ENCODE peak calls at places on chromosomes 5 and 9, in nine cellular contexts. H, P, K, J, E, R, O, F and Y are unnamed samples.

GRCh38 chr9:97293207-97293721 is 14.2 kb upstream of the CCDC180 start:
- DNase-seq in H (peak), P (no peak), K (no peak), J (peak), E (no peak), R (peak), O (peak), F (no peak), Y (peak)

GRCh38 chr5:32683125-32683524 is 28.0 kb upstream of the NPR3 start:
- DNase-seq in H (no peak), P (no peak), K (no peak), J (no peak), E (no peak), R (no peak), O (no peak), F (no peak), Y (no peak)

GRCh38 chr5:71533614-71534013 is 53.5 kb upstream of the MCCC2 start:
- DNase-seq in H (no peak), P (no peak), K (no peak), J (peak), E (no peak), R (no peak), O (no peak), F (no peak), Y (no peak)

GRCh38 chr9:84387821-84388220 is 47.3 kb upstream of the SLC28A3 start:
- DNase-seq in H (no peak), P (no peak), K (no peak), J (peak), E (no peak), R (no peak), O (no peak), F (no peak), Y (no peak)

GRCh38 chr9:124570942-124571666 is 63.9 kb upstream of the NR5A1 start:
- DNase-seq in H (no peak), P (no peak), K (no peak), J (no peak), E (no peak), R (no peak), O (no peak), F (no peak), Y (no peak)

GRCh38 chr5:5141625-5142527 is 1.7 kb downstream of the ADAMTS16 start:
- DNase-seq in H (peak), P (peak), K (no peak), J (peak), E (no peak), R (no peak), O (peak), F (no peak), Y (no peak)

GRCh38 chr9:98860871-98861293 is 53.4 kb downstream of the GALNT12 start:
- DNase-seq in H (peak), P (no peak), K (no peak), J (peak), E (no peak), R (peak), O (peak), F (peak), Y (peak)

GRCh38 chr5:83718195-83718825 is 2.3 kb downstream of the HAPLN1 start:
- DNase-seq in H (peak), P (no peak), K (no peak), J (peak), E (no peak), R (no peak), O (no peak), F (no peak), Y (no peak)

GRCh38 chr5:116652196-116652729 is 77.6 kb upstream of the SEMA6A start:
- DNase-seq in H (peak), P (no peak), K (no peak), J (peak), E (no peak), R (peak), O (peak), F (no peak), Y (peak)

GRCh38 chr9:110155744-110156143 is 52.2 kb downstream of the C9orf152 start:
- DNase-seq in H (no peak), P (no peak), K (no peak), J (no peak), E (no peak), R (no peak), O (no peak), F (no peak), Y (no peak)

GRCh38 chr5:127031147-127031862 is 947 bp upstream of the MARCHF3 start:
- DNase-seq in H (peak), P (peak), K (no peak), J (no peak), E (peak), R (no peak), O (no peak), F (peak), Y (no peak)

GRCh38 chr9:126412945-126413344 is 86.3 kb downstream of the MVB12B start:
- DNase-seq in H (no peak), P (no peak), K (no peak), J (no peak), E (no peak), R (no peak), O (no peak), F (no peak), Y (no peak)

GRCh38 chr5:179873711-179874110 is 15.1 kb upstream of the MRNIP start:
- DNase-seq in H (no peak), P (no peak), K (no peak), J (no peak), E (no peak), R (no peak), O (no peak), F (no peak), Y (no peak)

GRCh38 chr9:13268469-13268868 is 11.0 kb downstream of the MPDZ start:
- DNase-seq in H (no peak), P (no peak), K (no peak), J (peak), E (no peak), R (no peak), O (no peak), F (no peak), Y (no peak)

GRCh38 chr5:67287795-67288194 is 91.2 kb upstream of the CD180 start:
- DNase-seq in H (no peak), P (no peak), K (no peak), J (peak), E (no peak), R (no peak), O (no peak), F (no peak), Y (no peak)

GRCh38 chr5:143880178-143880577 is 68.2 kb downstream of the HMHB1 start:
- DNase-seq in H (no peak), P (no peak), K (no peak), J (no peak), E (no peak), R (no peak), O (no peak), F (no peak), Y (no peak)

GRCh38 chr9:131618071-131618479 is 72.8 kb downstream of the PRRT1B start:
- DNase-seq in H (peak), P (no peak), K (no peak), J (peak), E (no peak), R (peak), O (no peak), F (peak), Y (peak)

GRCh38 chr5:132225165-132226032 is 2.3 kb downstream of the P4HA2 start:
- DNase-seq in H (peak), P (no peak), K (peak), J (peak), E (no peak), R (peak), O (peak), F (peak), Y (peak)

GRCh38 chr9:29212590-29213373 is 1639.5 kb upstream of the C9orf72 start:
- DNase-seq in H (peak), P (no peak), K (no peak), J (no peak), E (no peak), R (no peak), O (no peak), F (no peak), Y (no peak)

GRCh38 chr5:65482280-65482726 is 583 bp upstream of the ADAMTS6 start:
- DNase-seq in H (no peak), P (no peak), K (no peak), J (peak), E (no peak), R (no peak), O (no peak), F (no peak), Y (no peak)

GRCh38 chr9:100601216-100601615 is 23.3 kb downstream of the CAVIN4 start:
- DNase-seq in H (peak), P (no peak), K (no peak), J (peak), E (no peak), R (no peak), O (no peak), F (no peak), Y (no peak)

GRCh38 chr9:18233311-18233710 is 240.6 kb upstream of the ADAMTSL1 start:
- DNase-seq in H (no peak), P (no peak), K (no peak), J (no peak), E (no peak), R (no peak), O (no peak), F (no peak), Y (no peak)

GRCh38 chr5:132254321-132254977 is 3.0 kb upstream of the PDLIM4 start:
- DNase-seq in H (peak), P (no peak), K (peak), J (peak), E (peak), R (no peak), O (no peak), F (peak), Y (peak)

GRCh38 chr5:60801406-60802090 is 42.5 kb downstream of the ELOVL7 start:
- DNase-seq in H (no peak), P (no peak), K (no peak), J (no peak), E (no peak), R (no peak), O (no peak), F (no peak), Y (no peak)

GRCh38 chr5:159855476-159856157 is 60.7 kb upstream of the ADRA1B start:
- DNase-seq in H (peak), P (no peak), K (no peak), J (no peak), E (no peak), R (no peak), O (peak), F (no peak), Y (no peak)

GRCh38 chr5:76617675-76618074 is 5.5 kb downstream of the F2RL2 start:
- DNase-seq in H (no peak), P (no peak), K (no peak), J (peak), E (no peak), R (no peak), O (no peak), F (no peak), Y (no peak)

GRCh38 chr9:131813116-131813515 is 73.2 kb upstream of the RAPGEF1 start:
- DNase-seq in H (no peak), P (no peak), K (no peak), J (no peak), E (no peak), R (no peak), O (no peak), F (no peak), Y (no peak)

GRCh38 chr5:148776780-148777179 is 49.6 kb upstream of the ADRB2 start:
- DNase-seq in H (peak), P (no peak), K (no peak), J (peak), E (no peak), R (no peak), O (no peak), F (peak), Y (no peak)

GRCh38 chr5:147558826-147559225 is 49.0 kb upstream of the DPYSL3 start:
- DNase-seq in H (peak), P (no peak), K (no peak), J (peak), E (no peak), R (peak), O (peak), F (peak), Y (peak)

GRCh38 chr5:77981820-77982219 is 205.7 kb upstream of the TBCA start:
- DNase-seq in H (no peak), P (no peak), K (no peak), J (no peak), E (no peak), R (no peak), O (no peak), F (no peak), Y (no peak)

GRCh38 chr5:157193699-157194424 is 13.2 kb downstream of the ITK start:
- DNase-seq in H (no peak), P (peak), K (no peak), J (no peak), E (no peak), R (no peak), O (no peak), F (no peak), Y (no peak)

GRCh38 chr9:91419222-91420191 is 4.1 kb downstream of the NFIL3 start:
- DNase-seq in H (peak), P (no peak), K (no peak), J (peak), E (peak), R (no peak), O (peak), F (peak), Y (no peak)

GRCh38 chr5:32711693-32712462 is 757 bp downstream of the NPR3 start:
- DNase-seq in H (no peak), P (no peak), K (no peak), J (peak), E (peak), R (no peak), O (no peak), F (peak), Y (no peak)

GRCh38 chr9:92807757-92808725 is 43.4 kb upstream of the BICD2 start:
- DNase-seq in H (no peak), P (no peak), K (no peak), J (no peak), E (no peak), R (no peak), O (no peak), F (no peak), Y (no peak)

GRCh38 chr9:93667006-93667405 is 90.6 kb downstream of the PHF2 start:
- DNase-seq in H (peak), P (no peak), K (peak), J (no peak), E (peak), R (peak), O (peak), F (peak), Y (no peak)

GRCh38 chr5:169712428-169712827 is 75.4 kb downstream of the DOCK2 start:
- DNase-seq in H (no peak), P (no peak), K (no peak), J (no peak), E (no peak), R (no peak), O (no peak), F (no peak), Y (no peak)

GRCh38 chr5:169719360-169720314 is 82.6 kb downstream of the DOCK2 start:
- DNase-seq in H (no peak), P (no peak), K (no peak), J (no peak), E (no peak), R (no peak), O (no peak), F (no peak), Y (no peak)

GRCh38 chr5:169717298-169717697 is 80.2 kb downstream of the DOCK2 start:
- DNase-seq in H (no peak), P (no peak), K (no peak), J (peak), E (no peak), R (no peak), O (no peak), F (no peak), Y (no peak)

GRCh38 chr5:169711826-169712225 is 74.8 kb downstream of the DOCK2 start:
- DNase-seq in H (no peak), P (no peak), K (no peak), J (no peak), E (no peak), R (no peak), O (no peak), F (no peak), Y (no peak)

DNA sequence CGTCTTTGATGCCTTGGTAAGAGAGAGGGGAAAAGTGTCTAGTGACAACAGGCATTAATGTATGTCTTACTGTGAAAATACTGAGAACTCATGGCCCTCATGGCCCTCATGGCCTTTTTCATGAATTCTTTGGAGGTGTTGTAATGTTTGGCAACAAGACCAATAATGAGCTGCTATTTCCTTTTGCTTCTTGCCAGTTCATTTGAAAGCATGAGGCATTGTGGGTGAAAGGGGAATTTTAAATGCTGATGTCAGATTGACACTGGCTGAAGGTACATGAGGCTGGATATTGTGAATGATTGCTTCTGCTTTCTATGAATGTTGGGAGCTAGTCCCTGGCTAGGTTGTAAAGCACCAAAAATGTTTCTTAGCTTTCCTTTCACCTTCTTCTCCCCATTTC is 79.2 kb downstream of the DOCK2 start:
- DNase-seq in H (no peak), P (no peak), K (no peak), J (peak), E (no peak), R (no peak), O (no peak), F (no peak), Y (no peak)
- H3K27ac ChIP-seq in H (no peak), P (no peak), K (peak), J (no peak), E (no peak), R (no peak), O (no peak), F (no peak), Y (no peak)

DNA sequence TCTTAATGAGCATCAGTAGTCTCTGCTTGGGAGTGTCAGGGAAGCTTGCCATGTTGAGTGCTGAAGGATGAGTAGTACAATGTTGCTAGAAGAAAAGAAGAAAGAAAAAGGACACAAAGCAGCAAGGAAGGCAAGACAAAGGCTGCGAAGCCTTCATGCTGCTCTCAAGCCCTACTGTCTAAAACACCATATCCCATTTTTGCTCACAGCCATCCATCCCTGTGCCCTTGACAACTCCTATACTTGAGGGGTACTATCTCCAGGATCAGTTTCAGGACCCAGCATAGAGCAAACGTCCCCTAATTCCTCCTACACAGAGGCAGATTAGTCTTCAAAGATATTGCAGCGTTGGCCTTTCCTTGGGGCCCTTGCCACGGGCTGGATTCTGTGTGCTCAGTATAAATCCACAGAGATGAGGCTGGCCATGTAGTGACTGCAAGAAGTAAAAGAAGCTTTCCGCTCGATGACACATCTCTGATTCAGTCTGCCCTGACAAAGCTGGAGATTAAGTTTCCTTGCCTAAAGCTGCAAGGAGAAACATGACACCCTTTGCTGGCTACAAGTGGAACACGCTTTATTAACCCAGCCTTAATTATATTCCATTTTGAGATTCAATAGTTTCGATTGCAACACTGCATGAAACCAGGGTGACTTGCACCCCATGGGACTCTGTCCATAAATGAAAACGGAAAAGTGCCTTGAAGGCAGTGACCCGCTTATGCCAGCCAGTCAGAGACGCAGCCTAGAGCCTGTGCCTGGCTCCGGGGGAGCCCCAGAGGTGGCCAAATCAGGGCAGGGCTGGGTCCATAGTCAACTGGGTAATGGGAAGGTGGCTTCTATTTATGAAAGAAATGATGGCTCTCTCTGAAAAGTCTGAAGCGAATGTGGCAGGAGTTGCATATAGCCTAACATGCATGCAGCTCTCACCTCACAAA is 304.5 kb downstream of the ACTL7B start:
- DNase-seq in H (no peak), P (no peak), K (no peak), J (peak), E (no peak), R (no peak), O (no peak), F (no peak), Y (no peak)
- H3K4me3 ChIP-seq in H (no peak), P (no peak), K (no peak), J (no peak), E (no peak), R (no peak), O (no peak), F (no peak), Y (no peak)

DNA sequence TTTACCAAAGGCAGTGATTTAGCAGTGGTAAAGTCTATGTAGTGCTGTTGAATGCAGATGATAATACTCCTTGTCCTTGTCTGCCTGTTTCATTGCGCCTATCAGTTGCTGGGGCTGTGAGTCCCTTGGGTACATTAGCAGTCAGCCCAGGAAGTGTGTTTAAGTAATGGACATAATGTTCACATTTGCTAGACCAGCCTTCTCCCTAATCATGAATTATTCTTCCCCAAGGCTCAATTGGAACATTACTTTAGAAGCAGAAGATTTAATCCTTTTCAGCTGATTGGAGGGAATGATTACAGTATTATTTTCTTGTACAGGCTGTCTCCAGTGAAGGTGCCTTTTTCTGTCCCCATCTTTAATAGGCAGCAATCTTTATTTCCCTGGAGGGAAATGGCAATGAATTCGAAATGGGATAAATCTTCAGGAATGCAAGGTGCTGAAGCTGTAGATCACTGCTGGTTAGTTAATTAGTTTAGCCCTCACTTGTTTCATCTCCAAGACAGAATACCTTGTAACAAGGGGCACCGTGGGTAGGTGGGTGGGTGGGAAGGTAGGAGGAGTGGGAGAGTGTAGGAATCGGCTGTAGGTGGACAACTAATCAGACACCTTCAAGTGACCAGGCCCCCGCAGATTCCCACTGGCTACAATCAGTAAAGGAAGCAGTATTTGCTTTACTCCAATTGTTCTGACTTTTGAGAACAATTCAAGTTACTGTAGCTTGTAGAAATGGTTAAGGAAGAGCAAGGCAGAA is 293.9 kb downstream of the TLE1 start:
- DNase-seq in H (no peak), P (no peak), K (no peak), J (peak), E (no peak), R (no peak), O (no peak), F (no peak), Y (no peak)
- H3K27ac ChIP-seq in H (no peak), P (no peak), K (peak), J (no peak), E (no peak), R (no peak), O (no peak), F (no peak), Y (peak)

GRCh38 chr9:5470816-5471215 is 20.5 kb downstream of the CD274 start:
- DNase-seq in H (no peak), P (no peak), K (no peak), J (no peak), E (no peak), R (no peak), O (no peak), F (no peak), Y (no peak)

GRCh38 chr9:5470122-5470521 is 19.8 kb downstream of the CD274 start:
- DNase-seq in H (no peak), P (no peak), K (no peak), J (no peak), E (no peak), R (no peak), O (no peak), F (no peak), Y (no peak)

GRCh38 chr9:5468850-5469249 is 18.5 kb downstream of the CD274 start:
- DNase-seq in H (no peak), P (no peak), K (no peak), J (no peak), E (no peak), R (no peak), O (no peak), F (no peak), Y (no peak)

DNA sequence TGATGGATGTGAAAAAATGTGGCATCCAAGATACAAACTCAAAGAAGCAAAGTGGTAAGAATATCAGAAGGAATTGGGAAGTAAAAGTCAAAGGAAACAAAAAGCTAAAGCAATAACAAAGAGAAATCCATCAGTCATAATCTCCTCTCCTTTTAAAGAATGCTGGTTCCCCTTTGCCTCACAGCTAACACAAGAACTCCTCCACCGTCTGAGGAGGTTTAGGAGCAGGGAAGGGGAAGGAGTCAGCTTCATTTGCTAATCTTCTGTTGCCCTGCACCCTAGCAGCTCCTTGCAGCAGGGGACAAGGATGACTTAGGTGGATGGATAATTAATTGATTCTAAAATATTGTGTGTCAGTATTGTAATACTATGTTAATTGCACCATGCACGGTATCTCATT is 16.4 kb downstream of the CD274 start:
- DNase-seq in H (no peak), P (no peak), K (no peak), J (no peak), E (no peak), R (no peak), O (no peak), F (no peak), Y (no peak)
- H3K4me3 ChIP-seq in H (no peak), P (no peak), K (no peak), J (no peak), E (no peak), R (no peak), O (no peak), F (no peak), Y (no peak)